ENCODE peak calls at places on chromosome 14, in seven cellular contexts. O, K, Z, X, R, V and S are unnamed samples.

GRCh38 chr14:75418779-75419768 is 8.7 kb upstream of the JDP2 start:
- DNase-seq in O (no peak), K (no peak), Z (peak; percentile 66), X (no peak), R (peak; percentile 63), V (peak; percentile 39), S (no peak)

GRCh38 chr14:85934123-85934885 is 404.4 kb downstream of the FLRT2 start:
- DNase-seq in O (peak; percentile 61), K (peak; percentile 72), Z (no peak), X (no peak), R (peak; percentile 38), V (no peak), S (no peak)

GRCh38 chr14:58979325-58979724 is 209.1 kb upstream of the DAAM1 start:
- DNase-seq in O (no peak), K (no peak), Z (no peak), X (no peak), R (no peak), V (no peak), S (no peak)

GRCh38 chr14:101224356-101225115 is 321.0 kb upstream of the RTL1 start:
- DNase-seq in O (peak; percentile 59), K (no peak), Z (no peak), X (no peak), R (no peak), V (no peak), S (no peak)

GRCh38 chr14:106459971-106460730 is 933.8 kb downstream of the TMEM121 start:
- DNase-seq in O (no peak), K (no peak), Z (peak; percentile 10), X (no peak), R (no peak), V (no peak), S (no peak)

GRCh38 chr14:52014601-52015267 is 25.4 kb downstream of the RTRAF start:
- DNase-seq in O (peak; percentile 55), K (no peak), Z (no peak), X (peak; percentile 83), R (no peak), V (no peak), S (no peak)

GRCh38 chr14:64293976-64294671 is at the start of gene ESR2:
- DNase-seq in O (no peak), K (peak; percentile 84), Z (peak; percentile 8), X (peak; percentile 30), R (peak; percentile 31), V (no peak), S (no peak)

GRCh38 chr14:69328765-69329164 is 68.8 kb downstream of the GALNT16 start:
- DNase-seq in O (no peak), K (peak; percentile 19), Z (no peak), X (no peak), R (no peak), V (no peak), S (no peak)

GRCh38 chr14:60722836-60723217 is 1.3 kb downstream of the SIX4 start:
- DNase-seq in O (no peak), K (no peak), Z (peak; percentile 58), X (no peak), R (no peak), V (peak; percentile 61), S (no peak)

GRCh38 chr14:61452452-61452851 is 131.1 kb downstream of the PRKCH start:
- DNase-seq in O (no peak), K (no peak), Z (no peak), X (no peak), R (no peak), V (no peak), S (no peak)

GRCh38 chr14:96167224-96168148 is 37.2 kb upstream of the BDKRB2 start:
- DNase-seq in O (peak; percentile 51), K (peak; percentile 8), Z (no peak), X (no peak), R (no peak), V (no peak), S (no peak)

GRCh38 chr14:69873877-69874780 is 5.1 kb upstream of the SMOC1 start:
- DNase-seq in O (no peak), K (no peak), Z (no peak), X (no peak), R (no peak), V (no peak), S (peak; percentile 24)

GRCh38 chr14:52299692-52300278 is 14.3 kb upstream of the PTGER2 start:
- DNase-seq in O (no peak), K (no peak), Z (peak; percentile 14), X (no peak), R (no peak), V (no peak), S (no peak)

GRCh38 chr14:104276435-104276834 is 138.0 kb downstream of the KIF26A start:
- DNase-seq in O (no peak), K (no peak), Z (no peak), X (no peak), R (peak; percentile 4), V (no peak), S (no peak)

GRCh38 chr14:94317259-94317658 is 5.9 kb downstream of the SERPINA6 start:
- DNase-seq in O (no peak), K (no peak), Z (no peak), X (no peak), R (no peak), V (no peak), S (no peak)

GRCh38 chr14:23033801-23034497 is 751 bp downstream of the PSMB5 start:
- DNase-seq in O (no peak), K (no peak), Z (no peak), X (no peak), R (no peak), V (no peak), S (no peak)

GRCh38 chr14:86515195-86515594 is 985.3 kb downstream of the FLRT2 start:
- DNase-seq in O (no peak), K (no peak), Z (no peak), X (no peak), R (no peak), V (no peak), S (no peak)

GRCh38 chr14:34649344-34649743 is 19.4 kb upstream of the SNX6 start:
- DNase-seq in O (no peak), K (no peak), Z (no peak), X (no peak), R (no peak), V (no peak), S (no peak)

GRCh38 chr14:34646570-34647255 is 16.8 kb upstream of the SNX6 start:
- DNase-seq in O (no peak), K (no peak), Z (no peak), X (no peak), R (no peak), V (no peak), S (no peak)

GRCh38 chr14:34655959-34656358 is 26.0 kb upstream of the SNX6 start:
- DNase-seq in O (no peak), K (no peak), Z (no peak), X (no peak), R (no peak), V (no peak), S (no peak)

GRCh38 chr14:34650786-34651584 is 21.0 kb upstream of the SNX6 start:
- DNase-seq in O (no peak), K (no peak), Z (no peak), X (no peak), R (no peak), V (no peak), S (no peak)
- TF ChIP-seq POLR2A in O (no peak), K (no peak), Z (no peak), X (no peak), R (no peak), V (no peak), S (no peak)

DNA sequence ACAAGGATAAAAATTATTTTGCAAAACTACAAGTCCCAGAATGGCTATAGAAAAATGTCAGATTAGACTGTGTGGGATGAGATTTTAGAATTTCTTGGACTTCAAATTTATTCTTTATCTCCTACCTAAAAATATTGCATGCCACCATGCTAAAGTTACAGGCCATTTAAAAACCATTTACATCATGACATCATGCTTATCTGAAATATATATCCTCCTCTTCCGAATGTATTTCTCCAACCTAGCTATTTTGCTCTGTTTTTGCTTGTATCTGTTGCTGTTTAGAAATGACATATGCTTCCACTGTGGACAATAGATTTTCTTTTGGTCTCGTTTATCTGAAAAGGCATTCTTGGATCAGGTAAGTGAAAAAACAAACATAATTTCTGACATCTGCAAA is 471.7 kb downstream of the LRFN5 start:
- DNase-seq in O (no peak), K (no peak), Z (no peak), X (no peak), R (no peak), V (no peak), S (no peak)
- H3K4me1 ChIP-seq in O (no peaks in the 10 kb centered on the region), K (no peaks in the 10 kb centered on the region), Z (no peaks in the 10 kb centered on the region), X (no peaks in the 10 kb centered on the region), R (no peaks in the 10 kb centered on the region), V (no peaks in the 10 kb centered on the region), S (no peaks in the 10 kb centered on the region)

DNA sequence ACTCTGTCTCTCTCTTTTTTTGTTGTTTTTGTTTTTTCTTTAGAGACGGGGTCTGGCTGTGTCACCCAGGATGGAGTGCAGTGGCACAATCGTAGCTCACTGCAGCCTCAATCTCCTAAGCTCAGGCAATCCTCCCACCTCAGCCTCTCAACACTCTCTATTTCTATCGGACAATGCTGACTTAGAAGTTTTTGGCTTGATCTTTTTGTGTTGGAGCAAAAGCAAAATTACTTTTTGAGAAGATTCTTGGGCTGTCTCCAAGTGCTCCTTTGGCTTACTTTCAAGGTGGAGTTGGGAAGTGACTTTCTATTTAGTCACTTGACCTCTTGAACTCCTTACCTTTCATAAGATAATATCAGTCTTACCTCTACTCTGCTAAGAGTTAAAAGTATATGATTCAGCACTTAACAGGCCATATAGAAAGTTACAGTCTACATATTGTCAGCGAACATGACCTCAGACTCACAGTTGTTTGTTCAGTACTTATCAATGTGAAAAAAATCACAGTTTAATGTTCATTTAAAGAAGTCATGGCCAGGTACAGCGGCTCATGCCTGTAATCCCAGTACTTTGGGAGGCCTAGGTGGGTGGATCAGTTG is 15.4 kb upstream of the MIA2 start:
- DNase-seq in O (no peak), K (no peak), Z (no peak), X (no peak), R (no peak), V (no peak), S (no peak)
- TF ChIP-seq POLR2A in O (no peak), K (no peak), Z (no peak), X (no peak), R (no peak), V (no peak), S (no peak)

DNA sequence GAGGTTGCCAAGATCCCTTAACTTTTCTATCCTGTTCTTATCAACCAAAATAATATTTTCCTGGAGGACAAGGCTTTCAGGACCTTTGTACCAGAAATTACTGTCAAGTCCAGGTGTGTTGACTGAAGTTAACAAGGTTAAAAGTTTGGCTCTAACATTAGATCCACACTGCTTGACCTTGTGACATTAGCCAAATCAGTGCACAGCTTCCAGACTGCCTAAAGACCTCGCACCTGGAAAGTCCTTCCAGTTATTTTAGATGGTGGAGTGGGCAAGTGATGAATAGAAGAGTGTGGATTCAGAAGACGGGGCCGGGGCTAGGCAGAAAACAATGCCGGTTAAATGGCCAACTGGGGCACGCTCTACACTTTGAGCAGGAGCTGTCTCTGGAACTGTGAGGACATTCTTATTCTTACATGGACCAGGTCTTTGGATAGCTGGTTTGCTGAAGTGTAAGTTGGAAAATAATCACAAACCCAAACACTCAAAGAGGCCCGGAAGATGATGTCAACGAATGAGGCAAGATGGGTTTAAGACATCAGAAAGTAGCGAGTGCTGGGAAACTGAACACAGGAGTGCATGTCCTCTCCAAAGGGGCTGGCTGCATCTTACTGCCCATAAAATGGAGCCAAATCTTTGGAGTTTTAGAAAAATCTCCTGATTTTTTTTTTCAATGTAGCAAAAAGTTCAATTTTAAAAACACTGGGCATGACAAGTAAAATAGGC is 56.3 kb downstream of the NIN start:
- DNase-seq in O (no peak), K (no peak), Z (no peak), X (no peak), R (no peak), V (no peak), S (no peak)
- H3K4me1 ChIP-seq in O (peaks cover 12% of the 10 kb centered on the region), K (peaks cover 6% of the 10 kb centered on the region), Z (no peaks in the 10 kb centered on the region), X (peaks cover 22% of the 10 kb centered on the region), R (peaks cover 11% of the 10 kb centered on the region), V (no peaks in the 10 kb centered on the region), S (no peaks in the 10 kb centered on the region)

GRCh38 chr14:100155881-100156645 is 3.4 kb downstream of the DEGS2 start:
- DNase-seq in O (no peak), K (no peak), Z (no peak), X (no peak), R (no peak), V (peak; percentile 84), S (peak; percentile 69)
- TF ChIP-seq POLR2A in O (no peak), K (no peak), Z (no peak), X (no peak), R (no peak), V (no peak), S (no peak)